ENCODE peak calls at places on chromosomes 16 and 17, in eight cellular contexts. G is Panc1, B is neural progenitor cell, L is left ventricle myocardium inferior, A is uterus, F is fibroblast of pulmonary artery, Q is cardiac fibroblast, S is foreskin fibroblast. M is an unnamed sample.

GRCh38 chr17:76772842-76773521 is 35.1 kb downstream of the MFSD11 start:
- DNase-seq in G (no peak), B (peak), L (no peak), A (no peak), F (peak), Q (peak), S (peak), M (no peak)

GRCh38 chr16:80208015-80208414 is 332.8 kb upstream of the DYNLRB2 start:
- DNase-seq in G (no peak), B (no peak), L (no peak), A (no peak), F (no peak), Q (no peak), S (no peak), M (no peak)

GRCh38 chr17:43517161-43517560 is 29.0 kb downstream of the ETV4 start:
- DNase-seq in G (no peak), B (no peak), L (no peak), A (no peak), F (peak), Q (no peak), S (no peak), M (no peak)

GRCh38 chr17:75869282-75870141 is 8.9 kb downstream of the TRIM47 start:
- DNase-seq in G (no peak), B (no peak), L (peak), A (peak), F (peak), Q (peak), S (peak), M (no peak)

GRCh38 chr16:8762254-8762653 is 35.2 kb downstream of the TMEM186 start:
- DNase-seq in G (no peak), B (no peak), L (no peak), A (no peak), F (no peak), Q (no peak), S (no peak), M (no peak)

GRCh38 chr17:65103431-65103830 is 33.7 kb upstream of the RGS9 start:
- DNase-seq in G (no peak), B (no peak), L (no peak), A (no peak), F (no peak), Q (no peak), S (no peak), M (no peak)

GRCh38 chr16:85008267-85008666 is 3.1 kb downstream of the ZDHHC7 start:
- DNase-seq in G (no peak), B (no peak), L (no peak), A (no peak), F (no peak), Q (no peak), S (no peak), M (no peak)

GRCh38 chr16:84833542-84834402 is 14.0 kb downstream of the CRISPLD2 start:
- DNase-seq in G (no peak), B (no peak), L (no peak), A (no peak), F (no peak), Q (no peak), S (no peak), M (no peak)

GRCh38 chr16:6749714-6750113 is 582.9 kb upstream of the RBFOX1 start:
- DNase-seq in G (no peak), B (no peak), L (no peak), A (no peak), F (no peak), Q (no peak), S (no peak), M (no peak)

DNA sequence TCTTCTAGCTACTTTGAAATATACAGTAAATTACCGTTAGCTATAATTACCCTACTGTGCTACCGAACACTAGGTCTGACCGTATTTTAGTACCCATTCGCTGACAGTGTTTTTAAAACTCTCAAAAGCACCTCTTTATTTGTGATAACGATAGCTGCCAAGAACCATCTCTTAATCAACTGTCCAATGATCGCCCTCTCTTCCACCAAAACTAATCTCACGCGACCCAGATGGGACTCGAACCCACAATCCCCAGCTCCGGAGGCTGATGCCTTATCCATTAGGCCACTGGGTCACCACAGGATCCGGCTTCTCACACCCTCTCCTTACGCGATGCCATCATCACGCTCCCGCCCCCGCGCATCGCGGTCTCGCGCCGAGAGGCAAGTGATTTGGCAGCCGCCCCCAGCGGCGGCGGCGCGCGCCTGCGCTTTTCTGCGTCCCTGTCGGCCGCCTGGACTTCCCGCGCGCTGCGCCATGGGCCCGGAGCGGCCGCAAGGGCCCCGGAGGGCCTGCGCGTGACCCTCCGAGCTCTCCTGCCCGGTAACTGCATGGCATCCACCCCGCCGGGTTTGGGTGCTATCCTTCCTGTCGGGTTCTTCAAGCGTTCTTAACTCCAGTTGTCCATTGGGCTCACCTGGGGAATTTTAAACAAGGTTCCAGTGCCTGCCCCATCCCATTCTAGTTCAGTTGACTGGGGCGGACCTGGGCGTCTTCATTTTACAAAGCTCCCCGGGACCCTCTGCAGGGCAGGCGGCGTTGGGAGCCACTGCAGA is 15.7 kb upstream of the KPNA2 start:
- DNase-seq in G (peak), B (peak), L (peak), A (peak), F (peak), Q (peak), S (peak), M (peak)
- TF ChIP-seq CTCF in G (no peak), B (peak), L (peak), A (peak), F (peak), Q (peak), S (peak), M (peak)

GRCh38 chr16:22093952-22094351 is 1.6 kb downstream of the VWA3A start:
- DNase-seq in G (no peak), B (peak), L (no peak), A (no peak), F (no peak), Q (no peak), S (no peak), M (no peak)

GRCh38 chr16:22099256-22099975 is 7.1 kb downstream of the VWA3A start:
- DNase-seq in G (no peak), B (no peak), L (no peak), A (no peak), F (no peak), Q (no peak), S (no peak), M (no peak)

GRCh38 chr16:22103371-22103890 is 11.1 kb downstream of the VWA3A start:
- DNase-seq in G (no peak), B (no peak), L (no peak), A (no peak), F (no peak), Q (no peak), S (no peak), M (no peak)

DNA sequence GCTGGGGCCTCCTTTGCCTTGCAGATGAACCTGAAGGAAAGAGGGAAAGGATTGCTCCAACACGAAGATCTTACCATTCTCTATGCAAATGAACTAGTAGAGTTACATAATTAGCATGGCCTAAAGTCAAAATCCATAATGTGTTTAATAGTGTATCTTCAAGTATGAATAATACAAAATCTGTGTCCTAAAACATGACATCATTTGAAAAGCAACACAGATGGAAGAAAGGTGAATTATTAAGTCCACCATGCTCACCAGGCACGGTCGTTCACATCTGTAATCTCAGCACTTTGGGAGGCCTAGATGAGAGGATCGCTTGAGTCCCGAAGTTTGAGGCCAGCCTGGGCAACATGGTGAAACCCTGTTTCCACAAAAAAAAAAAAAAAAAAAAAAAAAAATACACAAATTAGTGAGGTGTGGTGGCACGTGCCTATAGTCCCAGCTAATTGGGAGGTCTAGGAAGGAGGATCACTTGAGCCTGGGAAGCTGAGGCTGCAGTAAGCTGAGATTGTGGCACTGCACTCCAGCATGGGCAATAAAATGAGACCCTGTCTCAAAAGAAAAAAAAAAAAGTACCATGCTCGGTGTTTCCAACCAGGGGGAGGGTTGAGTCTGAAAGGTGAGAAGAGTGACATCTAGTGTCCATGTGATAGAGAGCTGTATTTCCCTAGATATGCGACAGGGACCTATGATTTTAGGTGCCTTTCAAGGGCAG is 6.4 kb downstream of the VWA3A start:
- DNase-seq in G (peak), B (peak), L (no peak), A (no peak), F (peak), Q (peak), S (peak), M (no peak)
- H3K4me3 ChIP-seq in G (no peak), B (no peak), L (no peak), A (no peak), F (no peak), Q (no peak), S (peak), M (peak)

DNA sequence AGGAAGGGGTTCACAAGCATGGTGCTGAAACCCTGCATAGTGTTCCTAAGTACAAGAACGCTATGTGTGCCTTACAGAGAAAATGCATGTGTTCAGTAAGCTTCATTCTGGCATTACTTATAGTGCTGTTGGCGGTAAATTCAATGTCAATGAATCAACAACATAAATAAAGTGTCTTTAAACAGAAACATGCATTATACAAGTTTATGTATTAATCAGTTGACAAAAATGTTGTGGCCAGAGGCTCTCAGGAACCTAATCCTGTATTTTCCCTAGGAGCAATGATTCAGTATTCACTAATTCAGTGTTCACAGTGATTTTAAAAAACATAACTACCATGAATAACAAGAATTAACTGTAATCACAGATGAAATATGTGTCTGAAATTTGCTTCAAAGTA is 47.1 kb upstream of the MYOCD start:
- DNase-seq in G (no peak), B (no peak), L (no peak), A (no peak), F (peak), Q (peak), S (peak), M (no peak)
- TF ChIP-seq CTCF in G (no peak), B (no peak), L (no peak), A (no peak), F (no peak), Q (no peak), S (no peak), M (no peak)

DNA sequence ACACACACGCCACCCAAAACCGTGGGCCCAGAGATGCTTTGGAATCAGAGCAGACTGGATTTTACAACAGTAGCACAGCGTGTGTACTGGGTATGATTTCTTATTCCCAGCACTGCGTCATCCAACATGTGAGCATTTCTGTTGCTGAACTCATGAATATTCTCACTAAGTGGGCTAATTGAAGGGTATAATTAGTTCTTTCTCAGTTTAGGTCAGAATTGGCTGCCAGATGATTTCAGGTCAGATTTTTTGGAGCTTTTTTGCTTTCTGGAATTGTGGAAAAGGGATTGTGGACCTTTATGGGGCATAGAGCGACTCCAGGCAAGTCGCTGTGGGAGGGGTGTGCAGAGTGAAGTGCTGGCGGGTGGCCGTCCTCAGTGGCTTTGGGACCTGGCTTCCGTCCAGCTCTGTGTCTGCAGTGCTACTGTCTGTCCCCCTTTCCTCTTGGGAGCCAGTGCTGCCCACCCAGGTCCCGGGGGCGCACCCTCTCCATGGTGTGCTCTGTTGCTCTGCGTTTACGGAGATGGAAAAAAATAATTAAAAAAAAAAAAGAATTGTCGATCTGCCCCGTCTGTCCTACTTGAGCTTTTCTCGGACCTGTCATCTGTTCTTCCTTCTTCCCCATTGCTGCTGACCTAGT is 25.0 kb downstream of the FOXK2 start:
- DNase-seq in G (no peak), B (no peak), L (peak), A (peak), F (no peak), Q (no peak), S (no peak), M (no peak)
- H3K4me3 ChIP-seq in G (no peak), B (no peak), L (peak), A (peak), F (no peak), Q (no peak), S (no peak), M (no peak)

GRCh38 chr17:55825213-55825612 is 74.4 kb downstream of the PCTP start:
- DNase-seq in G (no peak), B (peak), L (no peak), A (no peak), F (no peak), Q (peak), S (no peak), M (no peak)
- TF ChIP-seq CTCF in G (peak), B (peak), L (peak), A (no peak), F (peak), Q (no peak), S (no peak), M (peak)

GRCh38 chr17:28578246-28579195 is 1.8 kb upstream of the ALDOC start:
- DNase-seq in G (no peak), B (no peak), L (no peak), A (no peak), F (no peak), Q (no peak), S (no peak), M (no peak)
- H3K4me3 ChIP-seq in G (no peak), B (no peak), L (no peak), A (no peak), F (no peak), Q (no peak), S (no peak), M (no peak)

DNA sequence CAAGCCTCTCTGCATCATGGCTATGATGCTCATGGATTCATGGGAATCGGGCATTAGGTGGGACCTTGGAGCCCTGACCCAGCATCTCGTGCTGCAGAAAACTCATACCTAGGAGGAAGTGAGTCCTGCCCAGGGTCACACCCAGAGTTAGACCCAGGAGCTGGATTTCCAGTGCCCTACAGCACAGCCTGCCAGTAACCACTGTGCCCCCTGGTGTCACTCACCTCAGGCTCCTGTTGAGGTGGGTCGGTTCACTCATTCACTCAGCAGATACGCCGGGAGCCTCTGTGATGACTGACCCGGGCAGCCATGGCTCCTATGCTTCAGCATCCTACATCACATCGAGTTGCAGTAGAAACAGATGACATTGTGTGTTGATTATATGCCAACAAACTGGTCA is 143.4 kb downstream of the MSI2 start:
- DNase-seq in G (no peak), B (no peak), L (no peak), A (no peak), F (no peak), Q (no peak), S (no peak), M (no peak)
- TF ChIP-seq CTCF in G (no peak), B (no peak), L (no peak), A (no peak), F (no peak), Q (no peak), S (no peak), M (no peak)

GRCh38 chr16:20385844-20386832 is 18.4 kb downstream of the PDILT start:
- DNase-seq in G (peak), B (peak), L (peak), A (peak), F (peak), Q (peak), S (peak), M (no peak)
- H3K4me3 ChIP-seq in G (no peak), B (no peak), L (peak), A (no peak), F (no peak), Q (no peak), S (no peak), M (no peak)

GRCh38 chr17:4914009-4914408 is 11.1 kb upstream of the CHRNE start:
- DNase-seq in G (no peak), B (no peak), L (no peak), A (no peak), F (peak), Q (no peak), S (no peak), M (no peak)
- TF ChIP-seq CTCF in G (no peak), B (no peak), L (no peak), A (no peak), F (no peak), Q (no peak), S (no peak), M (peak)